ENCODE peak calls at places on chromosomes 2 and 18, in ten cellular contexts. W, I, S, V, L, E, T, H, A and U are unnamed samples.

GRCh38 chr2:121245120-121245820 is 39.7 kb downstream of the TFCP2L1 start:
- DNase-seq in W (peak; percentile 45), I (no peak), S (no peak), V (no peak), L (no peak), E (no peak), T (no peak), H (no peak), A (no peak), U (no peak)

GRCh38 chr18:46406539-46406932 is 250.5 kb downstream of the LOXHD1 start:
- DNase-seq in W (no peak), I (no peak), S (peak; percentile 86), V (no peak), L (no peak), E (no peak), T (no peak), H (no peak), A (no peak), U (no peak)

GRCh38 chr2:205456682-205457081 is 225.6 kb upstream of the NRP2 start:
- DNase-seq in W (no peak), I (no peak), S (no peak), V (no peak), L (no peak), E (no peak), T (no peak), H (no peak), A (no peak), U (no peak)

GRCh38 chr18:50853863-50854271 is 25.1 kb upstream of the ME2 start:
- DNase-seq in W (peak; percentile 69), I (peak; percentile 54), S (no peak), V (no peak), L (no peak), E (peak; percentile 59), T (no peak), H (no peak), A (no peak), U (no peak)

GRCh38 chr2:94979406-94980375 is 45.8 kb upstream of the MAL start:
- DNase-seq in W (no peak), I (no peak), S (peak; percentile 33), V (no peak), L (no peak), E (no peak), T (no peak), H (no peak), A (no peak), U (no peak)

GRCh38 chr18:9218052-9218451 is 81.5 kb downstream of the ANKRD12 start:
- DNase-seq in W (no peak), I (peak; percentile 27), S (no peak), V (no peak), L (no peak), E (no peak), T (no peak), H (no peak), A (no peak), U (no peak)

GRCh38 chr18:29979884-29980283 is 1062.7 kb downstream of the DSC3 start:
- DNase-seq in W (no peak), I (no peak), S (no peak), V (no peak), L (no peak), E (no peak), T (no peak), H (no peak), A (no peak), U (peak; percentile 8)

GRCh38 chr2:70948350-70949003 is 12.8 kb downstream of the ATP6V1B1 start:
- DNase-seq in W (peak; percentile 88), I (peak; percentile 70), S (peak; percentile 90), V (peak; percentile 83), L (peak; percentile 32), E (peak; percentile 85), T (peak; percentile 79), H (peak; percentile 68), A (peak; percentile 66), U (peak; percentile 89)

GRCh38 chr2:224954980-224955379 is 87.3 kb downstream of the DOCK10 start:
- DNase-seq in W (no peak), I (no peak), S (no peak), V (no peak), L (no peak), E (no peak), T (no peak), H (no peak), A (no peak), U (no peak)

GRCh38 chr2:10790228-10790973 is 22.2 kb downstream of the PDIA6 start:
- DNase-seq in W (no peak), I (no peak), S (no peak), V (peak; percentile 68), L (no peak), E (no peak), T (no peak), H (no peak), A (no peak), U (no peak)

GRCh38 chr2:230408244-230408842 is 7.7 kb upstream of the SP100 start:
- DNase-seq in W (no peak), I (peak; percentile 82), S (no peak), V (no peak), L (no peak), E (no peak), T (no peak), H (no peak), A (no peak), U (peak; percentile 93)

GRCh38 chr2:47225061-47225783 is 70.1 kb upstream of the STPG4 start:
- DNase-seq in W (peak; percentile 76), I (peak; percentile 96), S (peak; percentile 98), V (no peak), L (no peak), E (peak; percentile 49), T (no peak), H (no peak), A (peak; percentile 21), U (peak; percentile 97)

GRCh38 chr18:48124857-48125626 is 194.6 kb upstream of the SMAD2 start:
- DNase-seq in W (no peak), I (no peak), S (no peak), V (peak; percentile 56), L (no peak), E (no peak), T (peak; percentile 33), H (no peak), A (no peak), U (no peak)

GRCh38 chr2:168353251-168353650 is 102.8 kb upstream of the CERS6 start:
- DNase-seq in W (no peak), I (no peak), S (no peak), V (no peak), L (no peak), E (no peak), T (no peak), H (no peak), A (no peak), U (no peak)